ENCODE peak calls at places on chromosomes 13 and 19, in five cellular contexts. D, C, N, B and T are unnamed samples.

GRCh38 chr19:5686647-5687359 is 3.3 kb upstream of the RPL36 start:
- DNase-seq in D (peak), C (peak), N (peak), B (peak), T (peak)

GRCh38 chr13:32895296-32895695 is 120.9 kb upstream of the KL start:
- DNase-seq in D (no peak), C (no peak), N (no peak), B (no peak), T (no peak)

GRCh38 chr13:51770160-51770559 is 33.8 kb downstream of the DHRS12 start:
- DNase-seq in D (no peak), C (no peak), N (no peak), B (no peak), T (no peak)

GRCh38 chr13:113860579-113861432 is 3.1 kb downstream of the GAS6 start:
- DNase-seq in D (peak), C (peak), N (no peak), B (peak), T (peak)

GRCh38 chr19:49599378-49600298 is 8.7 kb downstream of the PRR12 start:
- DNase-seq in D (no peak), C (no peak), N (no peak), B (no peak), T (no peak)

GRCh38 chr13:91348906-91349435 is 1.5 kb downstream of the MIR17HG start:
- DNase-seq in D (peak), C (peak), N (peak), B (peak), T (peak)

GRCh38 chr13:48567521-48568331 is 34.8 kb upstream of the RCBTB2 start:
- DNase-seq in D (no peak), C (peak), N (no peak), B (peak), T (peak)

GRCh38 chr19:1566392-1567115 is 1.6 kb downstream of the MEX3D start:
- DNase-seq in D (peak), C (peak), N (no peak), B (peak), T (peak)

GRCh38 chr13:98990701-98991100 is 12.8 kb upstream of the DOCK9 start:
- DNase-seq in D (no peak), C (no peak), N (no peak), B (no peak), T (no peak)

GRCh38 chr13:54775501-54776191 is 1747.0 kb downstream of the OLFM4 start:
- DNase-seq in D (no peak), C (no peak), N (no peak), B (no peak), T (no peak)

GRCh38 chr13:38381840-38382239 is 32.2 kb downstream of the UFM1 start:
- DNase-seq in D (no peak), C (no peak), N (no peak), B (no peak), T (peak)

GRCh38 chr19:49069026-49069425 is 3.5 kb downstream of the KCNA7 start:
- DNase-seq in D (no peak), C (no peak), N (no peak), B (no peak), T (no peak)

GRCh38 chr19:48636859-48637448 is at the start of gene DBP:
- DNase-seq in D (peak), C (no peak), N (no peak), B (no peak), T (no peak)

GRCh38 chr19:19115954-19116353 is 22.3 kb downstream of the TMEM161A start:
- DNase-seq in D (no peak), C (no peak), N (peak), B (no peak), T (peak)

GRCh38 chr13:51453959-51454703 is 1.3 kb upstream of the INTS6 start:
- DNase-seq in D (no peak), C (peak), N (peak), B (peak), T (peak)

GRCh38 chr19:18905520-18906236 is 9.7 kb upstream of the CERS1 start:
- DNase-seq in D (no peak), C (no peak), N (no peak), B (no peak), T (no peak)

GRCh38 chr19:34316741-34317241 is 48.2 kb upstream of the GPI start:
- DNase-seq in D (no peak), C (peak), N (no peak), B (peak), T (peak)

GRCh38 chr13:112754281-112755025 is 64.6 kb downstream of the ATP11A start:
- DNase-seq in D (no peak), C (no peak), N (no peak), B (no peak), T (no peak)

GRCh38 chr13:49972709-49973108 is 24.1 kb upstream of the TRIM13 start:
- DNase-seq in D (no peak), C (no peak), N (no peak), B (no peak), T (no peak)

GRCh38 chr13:61880576-61881283 is 465.1 kb upstream of the PCDH20 start:
- DNase-seq in D (no peak), C (no peak), N (no peak), B (peak), T (peak)

GRCh38 chr13:74550039-74550438 is 415.8 kb upstream of the KLF12 start:
- DNase-seq in D (no peak), C (no peak), N (no peak), B (no peak), T (peak)

GRCh38 chr19:871446-872265 is 12.2 kb downstream of the CFD start:
- DNase-seq in D (no peak), C (peak), N (peak), B (no peak), T (no peak)

GRCh38 chr13:29925457-29925856 is 75.0 kb upstream of the UBL3 start:
- DNase-seq in D (peak), C (peak), N (no peak), B (peak), T (peak)

GRCh38 chr19:46916971-46917370 is 56.2 kb downstream of the ARHGAP35 start:
- DNase-seq in D (no peak), C (no peak), N (no peak), B (no peak), T (no peak)

GRCh38 chr13:100644328-100644727 is 30.3 kb downstream of the TMTC4 start:
- DNase-seq in D (no peak), C (peak), N (no peak), B (no peak), T (peak)

GRCh38 chr13:76597868-76598267 is 288.3 kb downstream of the KCTD12 start:
- DNase-seq in D (no peak), C (no peak), N (no peak), B (no peak), T (no peak)

GRCh38 chr19:4350111-4350510 is 6.7 kb downstream of the MPND start:
- DNase-seq in D (no peak), C (no peak), N (no peak), B (no peak), T (no peak)

GRCh38 chr19:42528354-42529247 is at the start of gene CEACAM1:
- DNase-seq in D (no peak), C (peak), N (peak), B (peak), T (peak)

GRCh38 chr19:12833747-12834417 is 497 bp downstream of the RTBDN start:
- DNase-seq in D (no peak), C (no peak), N (peak), B (no peak), T (no peak)
- TF ChIP-seq CTCF in D (no peak), C (no peak), N (no peak), B (no peak), T (no peak)

DNA sequence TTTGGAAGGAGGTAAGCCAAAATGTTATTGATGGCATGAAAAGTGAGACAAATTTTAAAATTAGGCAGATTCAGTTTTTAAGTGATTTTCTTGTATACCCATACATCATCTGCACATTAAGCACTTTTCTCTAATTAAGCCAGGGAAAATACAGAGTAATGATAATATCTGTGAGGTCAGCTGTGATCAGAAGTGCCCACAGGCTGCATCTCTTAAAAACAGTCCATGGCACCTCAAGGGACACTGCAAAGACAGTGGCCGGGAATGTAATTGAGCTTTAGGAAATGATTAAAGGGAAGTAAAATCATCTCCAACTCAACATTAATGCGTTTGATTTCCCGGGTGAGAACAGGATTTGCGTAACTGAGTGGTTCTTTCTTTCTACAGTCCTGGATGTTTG is 2.0 kb downstream of the COL4A1 start:
- DNase-seq in D (no peak), C (no peak), N (no peak), B (no peak), T (no peak)
- H3K4me3 ChIP-seq in D (peak), C (peak), N (no peak), B (peak), T (peak)

DNA sequence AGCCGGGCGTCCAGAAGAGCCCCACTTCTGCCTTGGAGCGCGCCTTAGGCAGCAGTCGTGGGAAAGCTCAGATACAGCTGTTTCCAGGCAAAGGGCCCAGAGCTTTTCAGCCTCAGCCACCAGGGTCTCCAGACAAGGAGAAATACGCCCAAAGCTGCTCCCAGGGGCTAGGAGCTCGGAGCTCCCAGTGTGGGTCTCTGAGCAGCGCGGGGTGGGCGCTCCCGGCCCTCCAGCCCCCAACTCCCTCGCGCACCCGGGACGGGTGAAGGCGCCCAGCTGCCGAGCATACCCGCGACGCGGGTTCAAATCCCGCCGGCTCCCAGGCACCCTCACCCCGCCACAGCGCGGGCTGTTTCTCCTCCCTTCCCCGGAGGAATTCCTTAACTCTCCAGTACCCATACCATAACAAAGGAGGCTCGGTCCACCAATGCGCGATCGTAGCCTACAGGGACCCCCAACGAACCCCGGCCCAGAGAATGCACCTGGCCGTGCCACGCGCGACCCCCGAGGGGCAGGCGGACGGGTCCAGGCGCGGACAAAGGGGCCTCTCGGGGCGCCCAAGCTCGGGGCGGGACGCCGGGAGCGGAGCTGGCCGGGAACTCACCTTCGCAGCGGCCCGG is 507 bp downstream of the COL4A1 start:
- DNase-seq in D (peak), C (peak), N (no peak), B (peak), T (peak)
- TF ChIP-seq CTCF in D (no peak), C (no peak), N (no peak), B (no peak), T (no peak)

GRCh38 chr19:17339088-17339741 is 1.9 kb downstream of the GTPBP3 start:
- DNase-seq in D (no peak), C (no peak), N (no peak), B (no peak), T (no peak)
- H3K4me3 ChIP-seq in D (no peak), C (no peak), N (no peak), B (no peak), T (no peak)

GRCh38 chr13:31012285-31013024 is 80.0 kb downstream of the TEX26 start:
- DNase-seq in D (no peak), C (peak), N (no peak), B (peak), T (peak)
- TF ChIP-seq CTCF in D (no peak), C (peak), N (no peak), B (no peak), T (peak)

DNA sequence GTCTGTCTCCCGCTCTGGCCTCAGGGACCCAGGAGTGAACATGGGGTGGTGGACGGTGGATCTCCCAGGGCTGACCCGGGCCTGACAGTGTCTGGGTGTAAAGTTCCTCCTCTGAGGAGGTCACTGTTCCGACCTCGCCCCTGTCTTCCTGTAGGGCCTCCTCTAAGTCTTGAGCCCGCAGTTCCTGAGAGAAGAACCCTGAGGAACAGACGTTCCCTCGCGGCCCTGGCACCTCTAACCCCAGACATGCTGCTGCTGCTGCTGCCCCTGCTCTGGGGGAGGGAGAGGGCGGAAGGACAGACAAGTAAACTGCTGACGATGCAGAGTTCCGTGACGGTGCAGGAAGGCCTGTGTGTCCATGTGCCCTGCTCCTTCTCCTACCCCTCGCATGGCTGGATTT is at the start of gene SIGLEC9:
- DNase-seq in D (peak), C (no peak), N (no peak), B (no peak), T (no peak)
- H3K4me3 ChIP-seq in D (peak), C (no peak), N (peak), B (no peak), T (no peak)

DNA sequence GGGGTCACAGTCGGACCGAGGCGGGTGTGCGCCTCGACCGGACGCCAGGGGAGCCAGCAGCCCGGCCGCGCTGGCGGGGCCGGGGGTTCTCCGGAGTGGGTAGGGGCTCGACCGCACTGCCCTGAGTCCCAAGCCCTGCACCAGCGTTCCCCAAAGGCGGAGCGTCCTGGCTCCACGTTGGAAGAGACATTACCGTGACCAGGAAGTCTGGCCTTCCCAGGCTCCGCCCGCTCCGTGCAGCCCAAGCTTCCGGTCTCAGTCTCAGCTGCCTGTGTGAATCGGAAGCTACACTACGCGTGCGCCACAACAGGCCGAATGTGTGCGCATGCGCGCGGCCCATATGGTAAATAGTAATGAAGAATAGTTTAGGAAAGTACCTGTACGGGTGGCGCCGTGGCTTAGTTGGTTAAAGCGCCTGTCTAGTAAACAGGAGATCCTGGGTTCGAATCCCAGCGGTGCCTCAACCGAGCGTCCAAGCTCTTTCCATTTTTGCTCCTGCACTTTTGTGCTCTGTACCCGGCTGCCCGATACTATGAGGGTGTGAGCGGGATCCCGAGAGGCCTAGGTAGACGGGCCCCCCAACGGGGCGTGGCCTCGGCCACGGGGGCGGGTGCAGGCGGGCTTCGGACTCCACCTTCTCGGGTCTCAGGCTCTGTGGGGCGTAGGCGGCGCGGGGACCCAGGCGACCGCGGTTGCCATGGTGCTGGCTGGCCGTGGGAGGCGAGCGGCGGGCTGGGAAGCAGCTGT is 17.3 kb upstream of the LRP3 start:
- DNase-seq in D (peak), C (peak), N (peak), B (peak), T (peak)
- TF ChIP-seq CTCF in D (peak), C (peak), N (no peak), B (no peak), T (no peak)

GRCh38 chr13:52848455-52849190 is at the start of gene PCDH8:
- DNase-seq in D (no peak), C (no peak), N (no peak), B (no peak), T (no peak)
- H3K4me3 ChIP-seq in D (no peak), C (no peak), N (no peak), B (no peak), T (no peak)

GRCh38 chr19:33024398-33024797 is 40.3 kb downstream of the RHPN2 start:
- DNase-seq in D (no peak), C (no peak), N (no peak), B (no peak), T (no peak)

GRCh38 chr19:33022472-33023116 is 42.1 kb downstream of the RHPN2 start:
- DNase-seq in D (no peak), C (no peak), N (no peak), B (no peak), T (no peak)
- TF ChIP-seq CTCF in D (no peak), C (no peak), N (no peak), B (no peak), T (no peak)

GRCh38 chr13:24233351-24233901 is 72.9 kb downstream of the SPATA13 start:
- DNase-seq in D (no peak), C (peak), N (no peak), B (peak), T (peak)
- H3K4me3 ChIP-seq in D (no peak), C (peak), N (no peak), B (no peak), T (peak)